ENCODE peak calls at places on chromosomes 4 and X, in six cellular contexts. One of them, this sample, is unnamed.

GRCh38 chr4:32991663-32992062 is 2271.5 kb downstream of the PCDH7 start:
- DNase-seq in SK-N-DZ: no peak
- DNase-seq in RPMI7951: no peak
- DNase-seq in fibroblast of lung: no peak
- DNase-seq in NCI-H2171: no peak
- DNase-seq in neural crest cell: no peak
- DNase-seq in this sample: no peak

GRCh38 chrX:40245411-40246140 is 147.8 kb upstream of the BCOR start:
- DNase-seq in SK-N-DZ: no peak
- DNase-seq in RPMI7951: peak
- DNase-seq in fibroblast of lung: peak
- DNase-seq in NCI-H2171: no peak
- DNase-seq in neural crest cell: peak
- DNase-seq in this sample: peak

GRCh38 chr4:678765-679481 is 4.6 kb downstream of the MYL5 start:
- DNase-seq in SK-N-DZ: no peak
- DNase-seq in RPMI7951: no peak
- DNase-seq in fibroblast of lung: no peak
- DNase-seq in NCI-H2171: no peak
- DNase-seq in neural crest cell: no peak
- DNase-seq in this sample: no peak

GRCh38 chr4:40255722-40256281 is 59.0 kb downstream of the RHOH start:
- DNase-seq in SK-N-DZ: no peak
- DNase-seq in RPMI7951: peak
- DNase-seq in fibroblast of lung: peak
- DNase-seq in NCI-H2171: no peak
- DNase-seq in neural crest cell: no peak
- DNase-seq in this sample: no peak

GRCh38 chr4:153655928-153656327 is 28.2 kb upstream of the TLR2 start:
- DNase-seq in SK-N-DZ: no peak
- DNase-seq in RPMI7951: peak
- DNase-seq in fibroblast of lung: peak
- DNase-seq in NCI-H2171: no peak
- DNase-seq in neural crest cell: no peak
- DNase-seq in this sample: no peak

GRCh38 chr4:123936615-123937014 is 540.0 kb downstream of the SPRY1 start:
- DNase-seq in SK-N-DZ: no peak
- DNase-seq in RPMI7951: no peak
- DNase-seq in fibroblast of lung: peak
- DNase-seq in NCI-H2171: no peak
- DNase-seq in neural crest cell: no peak
- DNase-seq in this sample: no peak

GRCh38 chrX:24676403-24677024 is 17.2 kb upstream of the POLA1 start:
- DNase-seq in SK-N-DZ: no peak
- DNase-seq in RPMI7951: peak
- DNase-seq in fibroblast of lung: no peak
- DNase-seq in NCI-H2171: peak
- DNase-seq in neural crest cell: no peak
- DNase-seq in this sample: peak

GRCh38 chr4:6730603-6731300 is 14.8 kb downstream of the BLOC1S4 start:
- DNase-seq in SK-N-DZ: no peak
- DNase-seq in RPMI7951: no peak
- DNase-seq in fibroblast of lung: no peak
- DNase-seq in NCI-H2171: no peak
- DNase-seq in neural crest cell: no peak
- DNase-seq in this sample: no peak

GRCh38 chr4:119788334-119789266 is 160.0 kb upstream of the PDE5A start:
- DNase-seq in SK-N-DZ: no peak
- DNase-seq in RPMI7951: no peak
- DNase-seq in fibroblast of lung: no peak
- DNase-seq in NCI-H2171: no peak
- DNase-seq in neural crest cell: no peak
- DNase-seq in this sample: no peak

GRCh38 chrX:71464968-71465367 is 67.9 kb upstream of the OGT start:
- DNase-seq in SK-N-DZ: no peak
- DNase-seq in RPMI7951: no peak
- DNase-seq in fibroblast of lung: no peak
- DNase-seq in NCI-H2171: no peak
- DNase-seq in neural crest cell: no peak
- DNase-seq in this sample: no peak

GRCh38 chr4:165440415-165440882 is 61.6 kb downstream of the CPE start:
- DNase-seq in SK-N-DZ: no peak
- DNase-seq in RPMI7951: peak
- DNase-seq in fibroblast of lung: peak
- DNase-seq in NCI-H2171: no peak
- DNase-seq in neural crest cell: no peak
- DNase-seq in this sample: peak

GRCh38 chr4:173169428-173170209 is 1.0 kb downstream of the GALNT7 start:
- DNase-seq in SK-N-DZ: peak
- DNase-seq in RPMI7951: peak
- DNase-seq in fibroblast of lung: peak
- DNase-seq in NCI-H2171: peak
- DNase-seq in neural crest cell: peak
- DNase-seq in this sample: peak

GRCh38 chr4:47287735-47288134 is 175.8 kb downstream of the COMMD8 start:
- DNase-seq in SK-N-DZ: no peak
- DNase-seq in RPMI7951: peak
- DNase-seq in fibroblast of lung: peak
- DNase-seq in NCI-H2171: no peak
- DNase-seq in neural crest cell: no peak
- DNase-seq in this sample: no peak

GRCh38 chrX:110691446-110691845 is 104.2 kb downstream of the CHRDL1 start:
- DNase-seq in SK-N-DZ: no peak
- DNase-seq in RPMI7951: peak
- DNase-seq in fibroblast of lung: peak
- DNase-seq in NCI-H2171: no peak
- DNase-seq in neural crest cell: no peak
- DNase-seq in this sample: no peak

GRCh38 chr4:79241846-79242245 is 84.0 kb downstream of the NAA11 start:
- DNase-seq in SK-N-DZ: peak
- DNase-seq in RPMI7951: peak
- DNase-seq in fibroblast of lung: peak
- DNase-seq in NCI-H2171: no peak
- DNase-seq in neural crest cell: no peak
- DNase-seq in this sample: no peak

GRCh38 chr4:1210241-1210841 is 38.0 kb upstream of the SPON2 start:
- DNase-seq in SK-N-DZ: no peak
- DNase-seq in RPMI7951: no peak
- DNase-seq in fibroblast of lung: no peak
- DNase-seq in NCI-H2171: no peak
- DNase-seq in neural crest cell: no peak
- DNase-seq in this sample: no peak

GRCh38 chr4:2867758-2868491 is 24.3 kb downstream of the ADD1 start:
- DNase-seq in SK-N-DZ: peak
- DNase-seq in RPMI7951: no peak
- DNase-seq in fibroblast of lung: peak
- DNase-seq in NCI-H2171: no peak
- DNase-seq in neural crest cell: no peak
- DNase-seq in this sample: no peak

GRCh38 chr4:82889287-82889686 is 1.7 kb downstream of the SEC31A start:
- DNase-seq in SK-N-DZ: no peak
- DNase-seq in RPMI7951: no peak
- DNase-seq in fibroblast of lung: no peak
- DNase-seq in NCI-H2171: no peak
- DNase-seq in neural crest cell: no peak
- DNase-seq in this sample: no peak

GRCh38 chrX:16750136-16750535 is 30.7 kb downstream of the SYAP1 start:
- DNase-seq in SK-N-DZ: no peak
- DNase-seq in RPMI7951: no peak
- DNase-seq in fibroblast of lung: no peak
- DNase-seq in NCI-H2171: no peak
- DNase-seq in neural crest cell: no peak
- DNase-seq in this sample: peak

GRCh38 chr4:26568446-26568994 is 15.4 kb upstream of the TBC1D19 start:
- DNase-seq in SK-N-DZ: no peak
- DNase-seq in RPMI7951: peak
- DNase-seq in fibroblast of lung: peak
- DNase-seq in NCI-H2171: no peak
- DNase-seq in neural crest cell: no peak
- DNase-seq in this sample: peak

GRCh38 chr4:111494971-111495370 is 650.3 kb upstream of the FAM241A start:
- DNase-seq in SK-N-DZ: no peak
- DNase-seq in RPMI7951: no peak
- DNase-seq in fibroblast of lung: peak
- DNase-seq in NCI-H2171: no peak
- DNase-seq in neural crest cell: no peak
- DNase-seq in this sample: no peak

GRCh38 chrX:39888730-39889129 is 209.0 kb downstream of the BCOR start:
- DNase-seq in SK-N-DZ: no peak
- DNase-seq in RPMI7951: no peak
- DNase-seq in fibroblast of lung: no peak
- DNase-seq in NCI-H2171: no peak
- DNase-seq in neural crest cell: no peak
- DNase-seq in this sample: no peak

GRCh38 chrX:107729558-107730297 is 45.9 kb downstream of the TSC22D3 start:
- DNase-seq in SK-N-DZ: no peak
- DNase-seq in RPMI7951: no peak
- DNase-seq in fibroblast of lung: no peak
- DNase-seq in NCI-H2171: no peak
- DNase-seq in neural crest cell: no peak
- DNase-seq in this sample: peak

GRCh38 chr4:109691411-109691920 is 11.8 kb downstream of the CASP6 start:
- DNase-seq in SK-N-DZ: no peak
- DNase-seq in RPMI7951: no peak
- DNase-seq in fibroblast of lung: no peak
- DNase-seq in NCI-H2171: no peak
- DNase-seq in neural crest cell: no peak
- DNase-seq in this sample: no peak